ENCODE peak calls at places on chromosomes 13 and 19, in ten cellular contexts. S, P, J, M, I, E, U, H, T and Z are unnamed samples.

GRCh38 chr13:73372691-73373627 is 314.2 kb downstream of the KLF5 start:
- DNase-seq in P (no peak), H (no peak), U (no peak), S (no peak), J (no peak), E (no peak), M (no peak), T (no peak), I (no peak), Z (no peak)

GRCh38 chr19:611506-611869 is 21.8 kb downstream of the HCN2 start:
- DNase-seq in M (peak), P (no peak), J (no peak), H (no peak), S (no peak), I (no peak), T (no peak), E (no peak), U (no peak), Z (peak)

GRCh38 chr13:34358811-34359513 is 541.0 kb downstream of the RFC3 start:
- DNase-seq in H (no peak), M (peak), E (no peak), I (no peak), J (no peak), P (no peak), S (no peak), U (peak), T (no peak), Z (peak)

GRCh38 chr19:47435196-47435595 is 15.9 kb upstream of the MEIS3 start:
- DNase-seq in P (no peak), U (no peak), S (no peak), J (no peak), M (no peak), T (no peak), I (no peak), H (no peak), E (no peak), Z (no peak)

GRCh38 chr19:19110410-19111137 is 27.7 kb downstream of the TMEM161A start:
- DNase-seq in I (no peak), J (no peak), S (no peak), M (peak), P (no peak), E (no peak), T (no peak), U (no peak), H (no peak), Z (no peak)

GRCh38 chr13:34462843-34463242 is 479.2 kb upstream of the NBEA start:
- DNase-seq in H (no peak), E (peak), I (no peak), U (no peak), T (peak), J (no peak), P (no peak), M (peak), S (no peak), Z (peak)

GRCh38 chr13:27374650-27375049 is 49.8 kb upstream of the GTF3A start:
- DNase-seq in T (peak), M (peak), I (no peak), J (no peak), E (peak), S (peak), P (no peak), H (no peak), U (peak), Z (peak)

GRCh38 chr13:21879263-21879914 is 208.5 kb downstream of the FGF9 start:
- DNase-seq in H (no peak), P (no peak), S (no peak), M (no peak), T (no peak), I (no peak), U (no peak), J (no peak), E (no peak), Z (no peak)

GRCh38 chr19:51698296-51698695 is 5.2 kb downstream of the SPACA6 start:
- DNase-seq in S (no peak), H (no peak), P (no peak), T (no peak), U (no peak), E (no peak), J (no peak), I (no peak), M (no peak), Z (peak)

GRCh38 chr13:59706101-59706976 is 457.4 kb downstream of the DIAPH3 start:
- DNase-seq in J (no peak), M (no peak), U (no peak), S (no peak), P (no peak), I (no peak), H (no peak), E (no peak), T (no peak), Z (no peak)

GRCh38 chr13:48631441-48631840 is 22.3 kb upstream of the CYSLTR2 start:
- DNase-seq in M (no peak), S (no peak), P (no peak), J (no peak), T (no peak), U (no peak), I (no peak), E (no peak), H (no peak), Z (peak)

GRCh38 chr13:30936920-30937319 is 4.5 kb downstream of the TEX26 start:
- DNase-seq in M (no peak), H (no peak), E (no peak), U (no peak), P (no peak), J (no peak), I (no peak), S (no peak), T (no peak), Z (no peak)

GRCh38 chr13:113820813-113821651 is 42.8 kb downstream of the GAS6 start:
- DNase-seq in J (peak), I (no peak), P (no peak), H (no peak), T (peak), E (no peak), S (peak), U (peak), M (peak), Z (peak)

GRCh38 chr13:62544928-62545327 is 1129.3 kb upstream of the PCDH20 start:
- DNase-seq in H (no peak), I (no peak), J (no peak), S (no peak), M (no peak), P (no peak), E (no peak), T (no peak), U (no peak), Z (no peak)
- TF ChIP-seq CTCF in H (peak), I (peak), J (peak), S (no peak), M (no peak), P (no peak), E (no peak), T (no peak), U (no peak), Z (no peak)

GRCh38 chr13:100721885-100722512 is 47.4 kb upstream of the TMTC4 start:
- DNase-seq in S (no peak), H (peak), P (no peak), M (peak), U (peak), E (peak), I (no peak), T (peak), J (no peak), Z (peak)
- TF ChIP-seq CTCF in S (no peak), H (peak), P (peak), M (peak), U (peak), E (no peak), I (peak), T (peak), J (peak), Z (peak)

DNA sequence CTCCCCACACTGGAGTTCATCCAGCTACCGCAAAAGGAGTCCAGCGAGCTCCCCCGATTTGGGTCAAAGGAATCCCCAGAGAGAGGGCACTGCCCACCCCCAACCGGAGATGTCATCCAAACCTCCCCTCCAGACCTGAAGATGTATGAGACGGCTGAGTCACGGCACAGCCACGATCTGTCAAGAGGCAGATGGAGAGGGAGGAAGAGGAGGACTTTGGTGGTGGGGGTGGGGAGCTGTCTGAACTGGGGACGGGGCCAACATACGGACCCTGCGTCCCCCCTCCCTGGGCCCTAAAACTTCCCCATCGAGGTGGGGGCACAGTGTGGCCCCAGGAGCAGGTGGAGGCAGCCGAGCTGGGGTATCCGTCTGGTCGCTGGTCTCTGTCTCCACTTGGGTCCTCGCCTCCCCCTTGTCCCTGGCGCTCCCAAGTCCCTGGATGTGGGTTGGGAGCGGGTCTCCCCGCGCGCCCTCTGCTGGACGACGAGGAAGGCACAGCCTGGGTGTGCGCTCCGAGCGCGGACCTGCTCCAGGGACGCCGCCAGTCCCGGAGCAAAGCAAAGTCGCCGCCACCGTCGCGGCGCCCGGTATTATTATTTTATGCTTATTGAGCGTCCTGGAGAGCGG is 3.8 kb downstream of the PDE4A start:
- DNase-seq in H (no peak), E (peak), P (no peak), S (peak), M (peak), I (peak), J (peak), U (no peak), T (peak), Z (peak)
- TF ChIP-seq CTCF in H (peak), E (peak), P (peak), S (peak), M (peak), I (peak), J (peak), U (peak), T (peak), Z (peak)

GRCh38 chr19:44515031-44515430 is 14.4 kb downstream of the CEACAM20 start:
- DNase-seq in H (no peak), U (no peak), I (no peak), P (no peak), M (no peak), E (no peak), T (no peak), J (no peak), S (no peak), Z (no peak)

GRCh38 chr19:44512326-44513298 is 12.3 kb upstream of the ZNF180 start:
- DNase-seq in M (peak), I (no peak), E (peak), H (no peak), U (peak), J (no peak), P (no peak), S (no peak), T (no peak), Z (peak)

DNA sequence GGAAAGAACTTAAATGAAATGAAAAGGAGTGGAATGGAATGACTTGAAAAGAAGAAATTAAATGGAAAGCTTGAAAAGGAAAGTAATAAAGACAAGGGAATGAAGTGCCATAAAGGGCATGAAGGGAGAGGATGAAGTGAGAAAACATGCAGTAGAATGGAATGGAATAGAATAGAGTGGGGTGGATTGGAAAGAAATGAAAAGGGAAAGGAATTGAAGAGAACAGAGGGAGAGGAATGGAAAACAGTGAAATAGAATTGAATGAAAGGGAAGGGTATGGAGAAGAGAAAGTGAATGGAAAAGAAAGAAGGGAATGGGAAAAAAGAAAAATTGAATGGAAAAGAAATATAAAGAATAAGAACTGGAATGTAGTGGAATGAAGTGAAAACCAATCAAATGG is 9.2 kb upstream of the ZNF180 start:
- DNase-seq in U (no peak), M (no peak), H (no peak), S (no peak), T (no peak), J (no peak), I (no peak), P (no peak), E (no peak), Z (no peak)
- TF ChIP-seq CTCF in U (no peak), M (no peak), H (no peak), S (no peak), T (no peak), J (no peak), I (no peak), P (no peak), E (no peak), Z (no peak)

DNA sequence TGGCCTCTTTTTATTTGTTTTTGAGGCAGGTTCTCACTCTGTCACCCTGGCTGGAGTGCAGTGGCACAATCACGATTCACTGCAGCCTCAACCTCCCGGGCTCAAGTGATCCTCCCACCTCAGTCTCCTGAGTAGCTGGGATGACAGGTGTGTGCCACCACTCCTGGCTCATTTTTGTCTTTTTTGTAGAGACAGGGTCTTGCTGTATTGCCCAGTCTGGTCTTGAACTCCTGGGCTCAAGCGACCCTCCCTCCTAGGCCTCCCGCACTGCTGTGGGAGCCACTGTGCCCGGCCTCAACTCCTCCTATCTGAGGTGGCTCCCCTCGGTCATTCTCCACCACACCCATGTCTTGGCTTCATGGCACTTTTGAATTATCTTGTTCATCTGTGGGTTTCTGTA is 8.0 kb downstream of the CKM start:
- DNase-seq in S (no peak), P (no peak), E (no peak), I (no peak), T (no peak), M (no peak), U (no peak), J (no peak), H (no peak), Z (no peak)
- TF ChIP-seq CTCF in S (no peak), P (no peak), E (no peak), I (no peak), T (no peak), M (no peak), U (no peak), J (no peak), H (no peak), Z (no peak)

DNA sequence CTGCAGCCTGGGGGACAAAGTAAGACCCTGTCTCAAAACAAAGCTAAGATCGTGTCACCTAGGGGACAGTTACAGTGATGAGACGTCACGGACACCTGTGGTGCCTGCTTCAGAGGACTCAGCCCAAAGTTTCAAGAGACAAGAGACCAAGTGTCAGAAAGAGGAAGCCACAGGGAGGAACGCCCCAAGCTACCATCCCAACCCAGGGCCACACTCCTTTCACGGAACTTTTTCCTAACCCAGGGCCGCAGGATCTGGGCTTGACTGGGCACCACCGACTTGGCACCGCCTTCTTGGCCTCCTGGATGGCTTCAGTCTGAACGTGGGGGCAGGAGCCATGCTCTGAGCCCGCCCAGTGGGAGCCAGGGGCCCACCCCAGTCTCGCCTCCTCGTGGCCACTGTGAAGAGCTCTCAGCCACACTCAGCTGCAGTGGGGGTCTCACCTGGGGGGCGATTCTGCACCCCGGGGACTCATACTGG is 8.5 kb downstream of the MOB3A start:
- DNase-seq in M (no peak), I (no peak), U (no peak), T (no peak), E (no peak), P (peak), J (no peak), S (no peak), H (no peak), Z (no peak)
- TF ChIP-seq CTCF in M (no peak), I (no peak), U (no peak), T (no peak), E (no peak), P (no peak), J (no peak), S (no peak), H (peak), Z (no peak)